ENCODE peak calls at places on chromosome 3, in ten cellular contexts. L is fibroblast of mammary gland; I is GOT3; V is T-cell; A is naive thymus-derived CD4-positive, alpha-beta T cell; Z is Peyer's patch; X is activated T-cell treated with anti-CD3 and anti-CD28 coated beads for 24 hours; D is heart left ventricle; N is left ventricle myocardium superior; W is stimulated activated CD4-positive, alpha-beta T cell treated with anti-CD3 and anti-CD28 coated beads, Interleukin-2, amount 100 ng/mL, for 24 hours. B is an unnamed sample.

GRCh38 chr3:51004235-51004634 is 329.5 kb downstream of the DOCK3 start:
- DNase-seq in L (no peak), I (no peak), V (no peak), A (no peak), Z (no peak), X (no peak), D (no peak), N (no peak), W (no peak), B (no peak)

GRCh38 chr3:159798951-159799350 is 189.7 kb upstream of the IL12A start:
- DNase-seq in L (no peak), I (no peak), V (no peak), A (no peak), Z (no peak), X (no peak), D (no peak), N (no peak), W (no peak), B (no peak)

GRCh38 chr3:39707314-39707909 is 102.0 kb upstream of the MYRIP start:
- DNase-seq in L (peak), I (no peak), V (no peak), A (no peak), Z (no peak), X (no peak), D (no peak), N (no peak), W (no peak), B (no peak)

GRCh38 chr3:149368201-149368849 is 9.1 kb downstream of the TM4SF1 start:
- DNase-seq in L (no peak), I (no peak), V (no peak), A (no peak), Z (no peak), X (no peak), D (no peak), N (no peak), W (no peak), B (no peak)

GRCh38 chr3:55629432-55629831 is 142.3 kb upstream of the WNT5A start:
- DNase-seq in L (no peak), I (no peak), V (no peak), A (no peak), Z (no peak), X (no peak), D (no peak), N (peak), W (no peak), B (no peak)

GRCh38 chr3:12856626-12857025 is 15.3 kb upstream of the RPL32 start:
- DNase-seq in L (no peak), I (no peak), V (no peak), A (no peak), Z (no peak), X (no peak), D (no peak), N (no peak), W (no peak), B (no peak)

GRCh38 chr3:155196131-155197075 is 97.1 kb downstream of the STRIT1 start:
- DNase-seq in L (no peak), I (no peak), V (no peak), A (no peak), Z (no peak), X (no peak), D (no peak), N (no peak), W (no peak), B (no peak)

GRCh38 chr3:107633327-107634141 is 110.8 kb downstream of the BBX start:
- DNase-seq in L (no peak), I (no peak), V (no peak), A (no peak), Z (no peak), X (no peak), D (no peak), N (no peak), W (no peak), B (no peak)

B was measured in NCI-H1048.